ENCODE peak calls at places on chromosomes 5 and 9, in seven cellular contexts. W is NCI-H1092; V is astrocyte; O is fibroblast of pulmonary artery; H is OCI-M1; G is activated naive CD4-positive, alpha-beta T cell treated with anti-CD3 and anti-CD28 coated beads for 36 hours; B is cardiac fibroblast. S is an unnamed sample.

GRCh38 chr5:1299511-1299850 is 4.6 kb upstream of the TERT start:
- DNase-seq in V (no peak), W (no peak), O (no peak), B (no peak), G (no peak), H (no peak), S (no peak)

GRCh38 chr9:32884482-32884881 is 101.1 kb downstream of the TMEM215 start:
- DNase-seq in G (no peak), O (no peak), W (no peak), V (no peak), B (no peak), H (peak), S (no peak)

GRCh38 chr5:72991394-72991793 is 35.6 kb downstream of the FCHO2 start:
- DNase-seq in H (no peak), B (no peak), G (no peak), O (no peak), V (no peak), W (no peak), S (no peak)

GRCh38 chr9:89920131-89920530 is 315.3 kb downstream of the GADD45G start:
- DNase-seq in W (no peak), G (no peak), O (no peak), H (no peak), B (no peak), V (no peak), S (no peak)

GRCh38 chr9:129814432-129815223 is 9.3 kb downstream of the TOR1A start:
- DNase-seq in B (no peak), O (no peak), G (no peak), V (no peak), H (no peak), W (no peak), S (no peak)

GRCh38 chr5:74186351-74187315 is 453.9 kb downstream of the ENC1 start:
- DNase-seq in V (peak), H (no peak), W (no peak), B (no peak), G (no peak), O (no peak), S (no peak)

GRCh38 chr5:3598236-3598635 is 2.6 kb downstream of the IRX1 start:
- DNase-seq in V (peak), H (peak), B (no peak), G (no peak), O (no peak), W (no peak), S (no peak)

GRCh38 chr5:35626553-35626952 is 8.9 kb downstream of the SPEF2 start:
- DNase-seq in W (no peak), B (no peak), O (no peak), H (no peak), G (no peak), V (no peak), S (no peak)

GRCh38 chr9:70412678-70413426 is 1.6 kb downstream of the KLF9 start:
- DNase-seq in B (peak), V (peak), G (peak), O (peak), W (peak), H (peak), S (peak)